ENCODE peak calls at places on chromosome X, in nine cellular contexts. R is suprapubic skin, K is heart left ventricle, S is Panc1, N is AG04450, W is sigmoid colon, Z is LNCaP clone FGC, M is stomach, Q is left lung. I is an unnamed sample.

GRCh38 chrX:13188731-13189309 is 131.0 kb downstream of the ATXN3L start:
- DNase-seq in R (no peak), K (no peak), S (no peak), N (no peak), W (no peak), Z (no peak), M (no peak), Q (no peak), I (no peak)

GRCh38 chrX:34371740-34372139 is 239.6 kb upstream of the FAM47A start:
- DNase-seq in R (no peak), K (no peak), S (no peak), N (no peak), W (no peak), Z (no peak), M (no peak), Q (no peak), I (no peak)

GRCh38 chrX:11143931-11144678 is 33.0 kb downstream of the HCCS start:
- DNase-seq in R (no peak), K (peak; percentile 39), S (peak; percentile 36), N (peak; percentile 53), W (peak; percentile 77), Z (peak; percentile 55), M (peak; percentile 67), Q (no peak), I (no peak)

GRCh38 chrX:31459361-31459760 is 387.5 kb upstream of the FTHL17 start:
- DNase-seq in R (no peak), K (no peak), S (no peak), N (no peak), W (no peak), Z (no peak), M (no peak), Q (no peak), I (no peak)

GRCh38 chrX:118633530-118633929 is 93.9 kb upstream of the IL13RA1 start:
- DNase-seq in R (no peak), K (no peak), S (no peak), N (no peak), W (no peak), Z (no peak), M (no peak), Q (no peak), I (no peak)

GRCh38 chrX:23598561-23598960 is 68.7 kb upstream of the PRDX4 start:
- DNase-seq in R (no peak), K (no peak), S (no peak), N (no peak), W (no peak), Z (no peak), M (no peak), Q (no peak), I (no peak)

GRCh38 chrX:5681159-5681558 is 547.5 kb downstream of the NLGN4X start:
- DNase-seq in R (no peak), K (no peak), S (no peak), N (no peak), W (no peak), Z (no peak), M (no peak), Q (no peak), I (no peak)

GRCh38 chrX:69027181-69028005 is 137.9 kb downstream of the PJA1 start:
- DNase-seq in R (no peak), K (no peak), S (no peak), N (peak; percentile 61), W (no peak), Z (no peak), M (peak; percentile 47), Q (no peak), I (no peak)

GRCh38 chrX:37060999-37061398 is 52.8 kb downstream of the FAM47C start:
- DNase-seq in R (no peak), K (no peak), S (peak; percentile 17), N (peak; percentile 1), W (no peak), Z (peak; percentile 53), M (no peak), Q (no peak), I (no peak)

GRCh38 chrX:139204576-139204902 is 326.0 kb upstream of the F9 start:
- DNase-seq in R (no peak), K (no peak), S (no peak), N (no peak), W (no peak), Z (no peak), M (no peak), Q (no peak), I (no peak)
- H3K4me3 ChIP-seq in R (peak overlapping the region; percentile 57), K (peak overlapping the region; percentile 54), S (peak overlapping the region; percentile 36), N (peak overlapping the region; percentile 25), W (peak overlapping the region; percentile 51), Z (peak overlapping the region; percentile 53), M (peak overlapping the region; percentile 59), Q (peak overlapping the region; percentile 45), I (peak overlapping the region; percentile 68)

DNA sequence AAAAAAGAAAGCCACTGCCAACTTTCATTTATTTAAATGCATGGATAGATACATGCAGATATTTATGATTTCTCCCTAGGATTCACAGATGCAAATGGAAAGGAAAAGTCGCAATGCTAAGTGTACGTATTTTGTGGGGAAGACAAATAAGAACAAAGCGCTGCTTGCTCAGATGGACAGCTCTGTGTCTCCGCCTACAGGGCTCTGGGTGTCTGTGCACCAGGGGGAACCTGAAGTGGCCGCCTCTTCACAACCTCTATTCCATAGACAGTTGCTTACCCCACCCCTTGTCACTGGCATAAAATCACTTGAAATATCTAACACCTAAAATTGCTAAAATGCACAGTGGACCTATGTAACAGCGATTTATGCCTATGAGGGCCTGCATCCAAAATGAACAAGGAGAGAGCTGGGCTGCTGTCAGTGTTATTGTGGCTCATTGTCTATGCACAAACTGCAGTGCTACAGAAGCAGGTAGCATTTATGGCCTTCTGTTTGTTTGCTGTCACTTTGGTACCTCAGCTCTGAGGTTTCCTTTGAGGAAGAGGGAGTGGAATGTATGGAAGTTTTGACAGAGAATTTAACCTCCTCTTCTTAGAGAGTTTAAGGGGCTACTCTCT is 58.6 kb upstream of the PAGE1 start:
- DNase-seq in R (no peak), K (no peak), S (no peak), N (peak; percentile 0), W (peak; percentile 64), Z (no peak), M (peak; percentile 46), Q (peak; percentile 33), I (no peak)
- TF ChIP-seq CTCF in R (peak; percentile 72), K (peak; percentile 64), S (peak; percentile 91), N (peak; percentile 61), W (peak; percentile 46), Z (peak; percentile 70), M (peak; percentile 42), Q (peak; percentile 58), I (peak; percentile 49)

GRCh38 chrX:15204130-15204751 is 65.6 kb downstream of the ASB9 start:
- DNase-seq in R (no peak), K (no peak), S (no peak), N (no peak), W (no peak), Z (no peak), M (no peak), Q (no peak), I (no peak)
- H3K4me3 ChIP-seq in R (no peak overlapping the region), K (no peak overlapping the region), S (no peak overlapping the region), N (no peak overlapping the region), W (no peak overlapping the region), Z (no peak overlapping the region), M (no peak overlapping the region), Q (no peak overlapping the region), I (no peak overlapping the region)

GRCh38 chrX:18935893-18936292 is 48.0 kb downstream of the PHKA2 start:
- DNase-seq in R (no peak), K (no peak), S (no peak), N (no peak), W (no peak), Z (no peak), M (no peak), Q (no peak), I (no peak)

GRCh38 chrX:18933611-18934010 is 50.3 kb downstream of the PHKA2 start:
- DNase-seq in R (no peak), K (no peak), S (no peak), N (no peak), W (no peak), Z (no peak), M (no peak), Q (no peak), I (no peak)

GRCh38 chrX:18929775-18930174 is 54.1 kb downstream of the PHKA2 start:
- DNase-seq in R (no peak), K (no peak), S (no peak), N (no peak), W (peak; percentile 18), Z (no peak), M (no peak), Q (no peak), I (no peak)

GRCh38 chrX:18934708-18935107 is 49.2 kb downstream of the PHKA2 start:
- DNase-seq in R (no peak), K (no peak), S (no peak), N (no peak), W (no peak), Z (no peak), M (no peak), Q (no peak), I (no peak)

DNA sequence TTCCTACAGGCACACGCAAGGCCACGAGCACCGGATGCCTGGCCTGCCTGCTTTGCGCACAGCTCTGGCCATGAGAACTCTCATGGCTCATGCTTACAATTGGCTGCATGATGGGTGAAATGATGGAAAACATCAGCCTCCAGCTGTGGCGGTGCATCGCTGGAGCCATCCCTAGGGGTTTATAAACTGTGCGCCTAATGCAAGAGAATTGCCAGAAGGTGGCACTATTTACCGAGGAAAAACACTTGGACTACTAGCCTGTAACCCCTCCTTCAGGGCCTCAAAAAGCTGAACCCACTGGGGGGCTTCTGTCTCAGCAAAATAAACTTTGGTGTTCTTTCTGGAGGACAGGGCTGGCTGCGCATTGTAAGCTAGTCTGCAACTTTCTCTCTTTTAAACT is 51.9 kb downstream of the PHKA2 start:
- DNase-seq in R (no peak), K (no peak), S (no peak), N (no peak), W (no peak), Z (no peak), M (no peak), Q (no peak), I (no peak)
- TF ChIP-seq CTCF in R (no peak), K (peak; percentile 37), S (peak; percentile 58), N (peak; percentile 53), W (no peak), Z (peak; percentile 37), M (no peak), Q (no peak), I (no peak)

GRCh38 chrX:78746496-78746895 is 1.0 kb upstream of the LPAR4 start:
- DNase-seq in R (no peak), K (no peak), S (no peak), N (no peak), W (no peak), Z (no peak), M (no peak), Q (no peak), I (no peak)

DNA sequence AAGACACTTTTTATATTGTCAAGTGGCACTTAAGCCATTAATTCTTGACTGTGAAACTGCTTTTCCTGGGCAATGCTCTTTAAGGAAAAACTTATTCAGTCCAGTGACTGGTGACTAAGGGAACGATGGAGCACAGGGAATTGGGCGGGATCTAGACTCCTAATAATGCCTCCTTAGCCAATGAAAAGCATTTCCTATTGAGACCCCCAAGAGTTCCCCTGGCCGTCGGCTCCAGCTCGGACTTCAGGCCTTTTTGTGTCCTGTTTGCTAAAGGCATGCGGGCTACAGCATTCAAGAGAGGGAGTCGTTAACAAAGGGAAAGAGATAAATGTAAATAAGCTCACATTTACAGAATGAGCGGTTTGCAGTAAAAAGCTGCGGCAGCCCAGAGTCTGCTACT is at the start of gene LPAR4:
- DNase-seq in R (no peak), K (peak; percentile 17), S (no peak), N (no peak), W (no peak), Z (no peak), M (no peak), Q (no peak), I (no peak)
- H3K4me3 ChIP-seq in R (peak within 1 kb of the TSS; percentile 28), K (peak within 1 kb of the TSS; percentile 45), S (no peak within 1 kb of the TSS), N (no peak within 1 kb of the TSS), W (peak within 1 kb of the TSS; percentile 16), Z (no peak within 1 kb of the TSS), M (peak within 1 kb of the TSS; percentile 23), Q (no peak within 1 kb of the TSS), I (peak within 1 kb of the TSS; percentile 31)

I was measured in breast epithelium.